ENCODE peak calls at places on chromosomes 1 and 21, in six cellular contexts. D is AG09309, Y is bronchial epithelial cell, Z is GM12865, W is ascending aorta, X is psoas muscle. T is an unnamed sample.

GRCh38 chr1:118859999-118860398 is 128.1 kb downstream of the TBX15 start:
- DNase-seq in D (no peak), Y (no peak), Z (no peak), W (no peak), X (no peak), T (no peak)

GRCh38 chr1:22972760-22973159 is at the start of gene LACTBL1:
- DNase-seq in D (no peak), Y (no peak), Z (no peak), W (no peak), X (no peak), T (no peak)

GRCh38 chr21:42564561-42564971 is 50.9 kb downstream of the SLC37A1 start:
- DNase-seq in D (no peak), Y (no peak), Z (no peak), W (no peak), X (no peak), T (no peak)

GRCh38 chr1:80922906-80923305 is 877.8 kb upstream of the ADGRL2 start:
- DNase-seq in D (no peak), Y (no peak), Z (no peak), W (no peak), X (no peak), T (no peak)

GRCh38 chr1:162091681-162092524 is 22.4 kb downstream of the NOS1AP start:
- DNase-seq in D (no peak), Y (no peak), Z (no peak), W (no peak), X (no peak), T (no peak)

GRCh38 chr1:10122926-10123325 is 87.4 kb upstream of the KIF1B start:
- DNase-seq in D (peak; percentile 24), Y (no peak), Z (no peak), W (no peak), X (no peak), T (no peak)

GRCh38 chr21:39483917-39484316 is 32.1 kb downstream of the SH3BGR start:
- DNase-seq in D (peak; percentile 32), Y (no peak), Z (no peak), W (no peak), X (no peak), T (no peak)

GRCh38 chr1:165875171-165875570 is 47.8 kb downstream of the UCK2 start:
- DNase-seq in D (no peak), Y (no peak), Z (peak; percentile 65), W (no peak), X (no peak), T (no peak)

GRCh38 chr1:200362421-200362820 is 47.4 kb downstream of the ZNF281 start:
- DNase-seq in D (no peak), Y (no peak), Z (no peak), W (no peak), X (no peak), T (no peak)

GRCh38 chr1:175192111-175192629 is 406 bp downstream of the KIAA0040 start:
- DNase-seq in D (no peak), Y (peak; percentile 49), Z (peak; percentile 43), W (no peak), X (peak; percentile 46), T (no peak)

GRCh38 chr1:40788561-40789341 is 5.2 kb downstream of the KCNQ4 start:
- DNase-seq in D (no peak), Y (no peak), Z (no peak), W (no peak), X (no peak), T (no peak)

GRCh38 chr1:54172614-54173312 is 20.0 kb upstream of the CDCP2 start:
- DNase-seq in D (no peak), Y (peak; percentile 26), Z (no peak), W (no peak), X (no peak), T (no peak)

GRCh38 chr1:67459068-67459467 is 28.9 kb upstream of the SERBP1 start:
- DNase-seq in D (no peak), Y (peak; percentile 24), Z (no peak), W (no peak), X (no peak), T (no peak)

GRCh38 chr1:113488576-113489177 is 98.4 kb downstream of the MAGI3 start:
- DNase-seq in D (no peak), Y (peak; percentile 4), Z (no peak), W (no peak), X (no peak), T (no peak)

GRCh38 chr1:59165353-59165752 is 131.5 kb upstream of the FGGY start:
- DNase-seq in D (no peak), Y (no peak), Z (no peak), W (no peak), X (no peak), T (no peak)

GRCh38 chr1:171739646-171740045 is 2.2 kb downstream of the VAMP4 start:
- DNase-seq in D (no peak), Y (peak; percentile 50), Z (no peak), W (no peak), X (no peak), T (no peak)

GRCh38 chr21:44757731-44758130 is 43.9 kb downstream of the UBE2G2 start:
- DNase-seq in D (no peak), Y (no peak), Z (no peak), W (no peak), X (no peak), T (no peak)

GRCh38 chr1:18901952-18902522 is 318 bp downstream of the ALDH4A1 start:
- DNase-seq in D (no peak), Y (no peak), Z (peak; percentile 19), W (no peak), X (peak; percentile 45), T (no peak)

GRCh38 chr1:1250828-1251284 is 4.3 kb upstream of the C1QTNF12 start:
- DNase-seq in D (no peak), Y (peak; percentile 87), Z (peak; percentile 81), W (no peak), X (peak; percentile 14), T (no peak)

GRCh38 chr21:33064623-33064996 is 5.3 kb upstream of the OLIG1 start:
- DNase-seq in D (no peak), Y (no peak), Z (no peak), W (no peak), X (no peak), T (no peak)

GRCh38 chr1:150066838-150067183 is 765 bp upstream of the VPS45 start:
- DNase-seq in D (no peak), Y (no peak), Z (peak; percentile 76), W (no peak), X (peak; percentile 51), T (no peak)

GRCh38 chr1:157963713-157964112 is 29.7 kb upstream of the KIRREL1 start:
- DNase-seq in D (no peak), Y (peak; percentile 45), Z (peak; percentile 58), W (no peak), X (peak; percentile 63), T (peak; percentile 23)
- TF ChIP-seq CTCF in D (peak; percentile 93), Y (peak; percentile 80), Z (peak; percentile 73), W (peak; percentile 93), X (peak; percentile 87), T (peak; percentile 90)

GRCh38 chr1:102434421-102434820 is 437.7 kb upstream of the OLFM3 start:
- DNase-seq in D (no peak), Y (no peak), Z (peak; percentile 62), W (no peak), X (no peak), T (no peak)
- TF ChIP-seq CTCF in D (no peak), Y (no peak), Z (peak; percentile 55), W (no peak), X (no peak), T (no peak)

GRCh38 chr1:2322065-2322571 is 69.2 kb downstream of the MORN1 start:
- DNase-seq in D (peak; percentile 67), Y (peak; percentile 21), Z (no peak), W (peak; percentile 52), X (peak; percentile 82), T (peak; percentile 80)
- TF ChIP-seq CTCF in D (peak; percentile 16), Y (peak; percentile 13), Z (no peak), W (peak; percentile 20), X (no peak), T (peak; percentile 3)

GRCh38 chr1:110674337-110675059 is at the start of gene KCNA3:
- DNase-seq in D (no peak), Y (no peak), Z (peak; percentile 67), W (no peak), X (peak; percentile 21), T (no peak)
- TF ChIP-seq CTCF in D (no peak), Y (no peak), Z (peak; percentile 9), W (no peak), X (no peak), T (no peak)

GRCh38 chr1:157234705-157235273 is 96.6 kb upstream of the ETV3 start:
- DNase-seq in D (no peak), Y (no peak), Z (no peak), W (no peak), X (no peak), T (no peak)

GRCh38 chr1:157236072-157236471 is 97.9 kb upstream of the ETV3 start:
- DNase-seq in D (no peak), Y (no peak), Z (no peak), W (no peak), X (no peak), T (no peak)

GRCh38 chr1:157239936-157240335 is 101.7 kb upstream of the ETV3 start:
- DNase-seq in D (no peak), Y (no peak), Z (no peak), W (no peak), X (no peak), T (no peak)

GRCh38 chr1:157235307-157235706 is 97.1 kb upstream of the ETV3 start:
- DNase-seq in D (no peak), Y (no peak), Z (no peak), W (no peak), X (no peak), T (no peak)

DNA sequence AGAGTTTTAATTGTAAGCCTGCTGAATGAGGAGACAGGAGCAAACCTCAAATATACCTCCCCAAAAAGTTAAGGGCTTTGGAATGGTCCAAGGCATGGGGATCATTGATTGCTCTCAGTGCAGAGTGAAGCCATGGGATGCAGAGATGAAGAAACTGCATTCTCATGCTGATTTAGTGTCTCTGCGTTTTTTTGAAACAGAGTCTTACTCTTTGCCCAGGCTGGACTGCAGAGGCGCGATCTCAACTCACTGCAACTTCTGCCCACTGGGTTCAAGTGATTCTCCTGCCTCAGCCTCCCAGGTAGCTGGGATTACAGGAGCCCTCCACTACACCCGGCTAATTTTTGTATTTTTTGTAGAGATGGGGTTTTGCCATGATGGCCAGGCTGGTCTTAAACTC is 99.3 kb upstream of the ETV3 start:
- DNase-seq in D (no peak), Y (no peak), Z (no peak), W (no peak), X (no peak), T (no peak)
- TF ChIP-seq CTCF in D (no peak), Y (no peak), Z (no peak), W (no peak), X (no peak), T (no peak)

GRCh38 chr1:220881918-220882891 is 3.0 kb downstream of the HLX start:
- DNase-seq in D (no peak), Y (no peak), Z (no peak), W (no peak), X (peak; percentile 49), T (no peak)
- TF ChIP-seq CTCF in D (no peak), Y (no peak), Z (no peak), W (no peak), X (no peak), T (no peak)